ENCODE peak calls at places on chromosomes 7 and 10, in six cellular contexts. Y is fibroblast of lung, F is AG10803, D is endodermal cell, O is endothelial cell, R is OCI-LY7. S is an unnamed sample.

GRCh38 chr7:157273208-157274202 is 63.3 kb upstream of the DNAJB6 start:
- DNase-seq in F (peak; percentile 69), Y (peak; percentile 69), D (peak; percentile 94), O (peak; percentile 80), R (peak; percentile 67), S (peak; percentile 27)

GRCh38 chr10:114706458-114707055 is 48.5 kb upstream of the ABLIM1 start:
- DNase-seq in Y (no peak), O (no peak), D (no peak), R (no peak), F (no peak), S (no peak)

GRCh38 chr7:143288836-143289235 is 685 bp downstream of the CASP2 start:
- DNase-seq in F (peak; percentile 34), D (no peak), R (peak; percentile 19), O (no peak), Y (peak; percentile 36), S (no peak)

GRCh38 chr7:130732980-130733865 is 784 bp downstream of the KLF14 start:
- DNase-seq in Y (peak; percentile 5), D (peak; percentile 79), R (no peak), F (no peak), O (no peak), S (no peak)

GRCh38 chr10:93566435-93567276 is at the start of gene FFAR4:
- DNase-seq in Y (no peak), O (peak; percentile 21), D (peak; percentile 82), R (no peak), F (no peak), S (peak; percentile 19)

GRCh38 chr7:112869111-112869774 is 79.0 kb upstream of the TMEM168 start:
- DNase-seq in D (peak; percentile 91), F (no peak), R (peak; percentile 59), O (peak; percentile 69), Y (peak; percentile 9), S (peak; percentile 4)

GRCh38 chr7:33720139-33720538 is 185.2 kb upstream of the BMPER start:
- DNase-seq in F (no peak), Y (no peak), O (no peak), D (peak; percentile 17), R (no peak), S (no peak)

GRCh38 chr10:3777876-3778707 is 6.9 kb downstream of the KLF6 start:
- DNase-seq in R (no peak), D (peak; percentile 31), Y (no peak), O (no peak), F (peak; percentile 19), S (no peak)

GRCh38 chr7:155953781-155954549 is 141.7 kb upstream of the SHH start:
- DNase-seq in D (no peak), F (no peak), R (no peak), Y (no peak), O (no peak), S (no peak)

GRCh38 chr10:132541601-132542011 is 4.0 kb downstream of the INPP5A start:
- DNase-seq in O (no peak), D (no peak), F (no peak), R (no peak), Y (no peak), S (no peak)

GRCh38 chr10:5944389-5945202 is 32.7 kb downstream of the IL15RA start:
- DNase-seq in R (no peak), O (no peak), Y (peak; percentile 100), D (no peak), F (peak; percentile 100), S (peak; percentile 10)

GRCh38 chr7:22480523-22481075 is 19.4 kb downstream of the STEAP1B start:
- DNase-seq in F (no peak), D (no peak), R (no peak), Y (no peak), O (no peak), S (no peak)

GRCh38 chr7:90552521-90552920 is 43.6 kb upstream of the CDK14 start:
- DNase-seq in F (peak; percentile 22), R (peak; percentile 14), Y (no peak), D (no peak), O (no peak), S (peak; percentile 8)

GRCh38 chr10:79348640-79348988 is 1.3 kb downstream of the PPIF start:
- DNase-seq in O (no peak), D (no peak), Y (no peak), R (no peak), F (no peak), S (no peak)

GRCh38 chr7:113159746-113160339 is 41.5 kb upstream of the SMIM30 start:
- DNase-seq in D (peak; percentile 79), F (peak; percentile 36), R (peak; percentile 41), O (peak; percentile 26), Y (peak; percentile 25), S (peak; percentile 43)

GRCh38 chr7:135441791-135442190 is 68.1 kb downstream of the CNOT4 start:
- DNase-seq in Y (peak; percentile 74), D (no peak), R (no peak), F (peak; percentile 5), O (no peak), S (no peak)

GRCh38 chr7:48786951-48787350 is 137.4 kb upstream of the CDC14C start:
- DNase-seq in F (no peak), R (no peak), D (no peak), Y (no peak), O (no peak), S (peak; percentile 97)

GRCh38 chr7:47988496-47989386 is 9.3 kb upstream of the HUS1 start:
- DNase-seq in F (no peak), D (no peak), O (peak; percentile 20), Y (no peak), R (peak; percentile 27), S (no peak)

GRCh38 chr10:84499846-84500245 is 171.5 kb downstream of the CCSER2 start:
- DNase-seq in Y (peak; percentile 38), F (no peak), O (no peak), D (peak; percentile 67), R (no peak), S (no peak)

GRCh38 chr7:50739744-50740455 is 42.8 kb downstream of the GRB10 start:
- DNase-seq in Y (peak; percentile 23), O (no peak), R (no peak), F (peak; percentile 41), D (no peak), S (no peak)

GRCh38 chr7:22586101-22586805 is 86.3 kb upstream of the STEAP1B start:
- DNase-seq in D (no peak), R (no peak), Y (peak; percentile 53), F (no peak), O (no peak), S (no peak)

GRCh38 chr10:8499752-8500390 is 445.4 kb downstream of the GATA3 start:
- DNase-seq in D (no peak), F (no peak), R (no peak), O (no peak), Y (no peak), S (no peak)